ENCODE peak calls at places on chromosomes 1 and 21, in five cellular contexts. Q is GM23248, B is H7, L is lung, T is mucosa of descending colon. S is an unnamed sample. For H3K36me3, the result is how much of the 10 kb centered on the place peaks cover.

GRCh38 chr1:77228836-77229235 is 9.6 kb upstream of the PIGK start:
- DNase-seq in Q (no peak), B (no peak), L (no peak), T (no peak), S (no peak)

GRCh38 chr1:224884428-224884827 is 45.0 kb upstream of the DNAH14 start:
- DNase-seq in Q (no peak), B (no peak), L (no peak), T (no peak), S (no peak)

GRCh38 chr1:203311368-203312301 is 6.3 kb downstream of the BTG2 start:
- DNase-seq in Q (no peak), B (no peak), L (no peak), T (no peak), S (no peak)

GRCh38 chr1:99533909-99534907 is 111.7 kb upstream of the PALMD start:
- DNase-seq in Q (no peak), B (no peak), L (no peak), T (no peak), S (no peak)

GRCh38 chr21:46111193-46111571 is 13.3 kb downstream of the COL6A2 start:
- DNase-seq in Q (no peak), B (no peak), L (peak), T (peak), S (no peak)

GRCh38 chr1:64754166-64754565 is 9.3 kb downstream of the RAVER2 start:
- DNase-seq in Q (no peak), B (no peak), L (no peak), T (no peak), S (no peak)

GRCh38 chr1:8025671-8026144 is 401 bp downstream of the ERRFI1 start:
- DNase-seq in Q (peak), B (no peak), L (no peak), T (no peak), S (no peak)

GRCh38 chr1:211648980-211649934 is 26.2 kb downstream of the NEK2 start:
- DNase-seq in Q (no peak), B (no peak), L (no peak), T (peak), S (peak)

GRCh38 chr1:91997607-91998195 is 32.1 kb upstream of the EPHX4 start:
- DNase-seq in Q (peak), B (peak), L (no peak), T (no peak), S (no peak)

GRCh38 chr1:203361843-203362524 is 11.1 kb upstream of the FMOD start:
- DNase-seq in Q (peak), B (no peak), L (no peak), T (no peak), S (no peak)

GRCh38 chr1:14945132-14946010 is 208.2 kb upstream of the TMEM51 start:
- DNase-seq in Q (peak), B (peak), L (peak), T (peak), S (no peak)
- H3K4me3 ChIP-seq in Q (peak), B (no peak), L (peak), T (no peak), S (no peak)

GRCh38 chr1:155833665-155834295 is 23.2 kb downstream of the GON4L start:
- DNase-seq in Q (no peak), B (no peak), L (no peak), T (no peak), S (no peak)

GRCh38 chr1:155827450-155827849 is 29.6 kb downstream of the GON4L start:
- DNase-seq in Q (no peak), B (no peak), L (no peak), T (no peak), S (no peak)

GRCh38 chr1:155834296-155834926 is 22.6 kb downstream of the GON4L start:
- DNase-seq in Q (peak), B (peak), L (no peak), T (no peak), S (no peak)

GRCh38 chr1:155835548-155835947 is 21.5 kb downstream of the GON4L start:
- DNase-seq in Q (no peak), B (no peak), L (no peak), T (no peak), S (no peak)

DNA sequence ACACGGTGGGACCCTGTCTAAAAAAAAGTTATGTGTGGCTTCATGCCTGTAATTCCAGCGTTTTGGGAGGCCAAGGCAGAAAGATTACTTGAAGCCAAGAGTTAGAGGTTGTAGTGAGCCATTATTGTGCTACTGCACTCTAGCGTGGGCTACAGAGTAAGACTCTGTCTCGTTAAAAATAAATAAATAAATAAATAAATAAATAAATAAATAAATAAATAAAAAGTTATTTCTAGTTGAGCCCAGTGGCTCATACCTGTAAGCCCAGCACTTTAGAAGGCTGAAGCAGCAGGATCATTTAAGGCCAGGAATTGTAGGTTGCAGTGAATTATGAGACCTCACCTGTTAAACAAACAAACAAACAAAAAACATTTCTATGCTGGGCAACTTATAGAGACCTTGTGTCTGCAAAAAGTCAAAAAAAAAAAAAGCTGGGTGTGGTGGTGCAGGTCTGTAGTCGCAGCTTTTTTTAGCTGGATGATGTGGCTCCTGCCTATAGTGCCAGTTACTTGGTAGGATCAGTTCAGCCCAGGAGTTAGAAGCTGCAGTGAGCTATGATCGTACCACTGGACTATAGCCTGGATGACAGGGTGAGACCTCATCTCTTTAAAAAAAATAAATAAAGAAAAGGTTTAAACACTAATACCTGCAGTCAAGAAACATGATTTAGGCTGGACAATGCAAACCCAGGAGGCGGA is 25.6 kb downstream of the GON4L start:
- DNase-seq in Q (no peak), B (no peak), L (no peak), T (no peak), S (no peak)
- H3K36me3 ChIP-seq in Q (under half), B (under half), L (under half), T (under half), S (under half)

DNA sequence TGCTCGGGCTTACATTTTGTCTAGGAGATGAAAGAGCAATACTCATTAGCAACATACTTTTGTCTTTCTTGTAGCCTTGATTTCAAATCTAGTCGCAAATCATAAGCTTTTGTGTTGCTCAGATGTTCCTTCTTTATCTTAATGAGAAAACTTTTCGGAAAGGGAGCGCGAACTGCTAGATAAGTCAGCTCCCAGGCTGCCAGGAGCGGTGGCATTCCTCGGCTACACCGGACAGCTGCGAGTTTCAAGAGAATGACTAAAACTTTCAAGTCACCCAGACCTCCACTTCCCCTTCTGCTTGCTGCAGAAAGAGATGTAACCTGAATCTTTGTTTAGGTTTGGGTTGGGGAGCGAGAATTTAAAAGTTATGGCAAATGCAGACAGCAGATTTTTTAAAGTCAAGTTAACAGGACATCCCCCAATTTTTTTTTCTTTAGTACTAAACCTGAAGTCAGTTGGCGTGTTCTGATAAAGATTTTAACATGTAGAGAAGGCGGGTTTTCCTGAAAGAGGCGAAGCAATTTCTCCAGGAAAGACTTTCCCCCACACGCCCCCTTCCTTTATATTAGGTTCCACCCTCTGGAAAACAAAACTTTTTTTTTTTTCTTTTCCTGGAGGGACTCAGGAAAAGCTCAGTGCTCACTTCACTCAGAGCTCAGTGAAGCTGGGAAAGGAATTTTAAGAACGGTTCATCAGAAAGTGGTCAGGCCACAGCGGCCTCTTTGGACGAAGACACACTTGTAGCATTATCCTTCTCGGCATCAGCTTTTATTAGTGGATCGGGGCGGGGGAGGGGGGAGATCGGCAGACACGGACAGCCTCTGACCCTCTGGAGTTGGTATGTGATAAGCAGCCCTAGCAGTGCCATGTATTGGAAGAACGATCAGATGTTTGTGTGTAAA is at the start of gene LHX8:
- DNase-seq in Q (no peak), B (peak), L (no peak), T (no peak), S (no peak)
- H3K4me3 ChIP-seq in Q (no peak), B (peak), L (no peak), T (no peak), S (no peak)

DNA sequence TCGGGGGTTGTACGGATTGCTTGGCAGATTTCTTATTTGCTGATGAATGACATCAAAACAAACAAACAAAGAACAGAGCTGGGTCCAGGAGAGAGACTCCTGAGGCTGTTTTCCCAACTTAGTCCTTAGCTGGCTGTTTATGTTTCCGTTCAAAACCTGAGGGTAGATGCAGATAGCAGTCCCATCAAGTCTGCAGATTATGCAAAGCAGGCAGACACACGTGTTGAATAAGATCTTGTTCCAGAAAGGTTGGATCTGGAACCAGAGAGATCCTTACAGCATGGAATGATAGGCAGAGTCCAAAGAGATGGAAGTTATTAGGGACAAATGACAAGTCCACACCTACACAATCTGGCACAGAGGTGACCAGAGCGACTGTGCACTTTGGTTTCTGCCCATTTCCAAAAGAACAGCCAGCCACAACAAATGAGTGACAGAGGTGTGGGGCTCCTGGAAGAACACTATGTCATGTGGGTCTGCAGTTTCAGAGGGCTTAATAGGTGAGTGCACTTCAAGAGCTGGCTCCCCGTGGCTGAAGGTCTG is 65.5 kb downstream of the MAN1C1 start:
- DNase-seq in Q (no peak), B (no peak), L (no peak), T (no peak), S (no peak)
- H3K36me3 ChIP-seq in Q (under half), B (under half), L (under half), T (under half), S (under half)

DNA sequence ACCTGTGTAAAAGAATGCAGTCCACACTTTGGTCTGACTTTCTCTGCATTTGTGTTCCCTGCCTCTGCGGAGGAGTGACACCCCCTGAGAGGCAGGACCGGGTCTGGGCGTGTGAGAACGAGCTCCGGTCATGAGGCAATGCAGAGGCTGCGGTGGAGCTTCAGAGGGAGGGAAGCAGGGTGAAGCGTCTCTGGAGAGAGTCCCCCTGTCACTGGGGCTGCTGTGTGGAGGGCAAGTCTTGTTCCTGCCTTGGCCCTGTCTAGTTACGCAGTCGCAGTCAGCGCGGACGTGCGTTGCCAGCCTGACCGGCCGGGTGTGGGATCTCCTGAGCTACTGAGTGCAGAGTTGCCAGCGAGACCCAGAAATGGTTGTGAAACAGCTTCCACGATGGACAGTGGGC is 48.5 kb downstream of the BACE2 start:
- DNase-seq in Q (no peak), B (no peak), L (no peak), T (no peak), S (no peak)
- H3K4me3 ChIP-seq in Q (no peak), B (no peak), L (no peak), T (no peak), S (no peak)

GRCh38 chr21:32360401-32360981 is 32.3 kb downstream of the URB1 start:
- DNase-seq in Q (no peak), B (no peak), L (no peak), T (no peak), S (no peak)
- H3K36me3 ChIP-seq in Q (half or more), B (half or more), L (under half), T (under half), S (under half)

GRCh38 chr1:183234660-183235476 is 48.8 kb downstream of the LAMC2 start:
- DNase-seq in Q (peak), B (peak), L (peak), T (no peak), S (no peak)

GRCh38 chr1:183237046-183237445 is 51.0 kb downstream of the LAMC2 start:
- DNase-seq in Q (peak), B (no peak), L (no peak), T (no peak), S (no peak)

GRCh38 chr1:183238071-183238470 is 52.0 kb downstream of the LAMC2 start:
- DNase-seq in Q (peak), B (no peak), L (no peak), T (no peak), S (no peak)

GRCh38 chr1:183235503-183235902 is 49.4 kb downstream of the LAMC2 start:
- DNase-seq in Q (no peak), B (no peak), L (no peak), T (no peak), S (no peak)

GRCh38 chr1:183236158-183236725 is 50.2 kb downstream of the LAMC2 start:
- DNase-seq in Q (no peak), B (no peak), L (no peak), T (no peak), S (no peak)
- H3K4me3 ChIP-seq in Q (no peak), B (no peak), L (no peak), T (no peak), S (no peak)

GRCh38 chr1:110347182-110347893 is 8.2 kb downstream of the RBM15 start:
- DNase-seq in Q (no peak), B (no peak), L (no peak), T (no peak), S (no peak)

GRCh38 chr1:110348050-110348449 is 8.9 kb downstream of the RBM15 start:
- DNase-seq in Q (no peak), B (no peak), L (no peak), T (no peak), S (no peak)

GRCh38 chr1:110345480-110345879 is 6.3 kb downstream of the RBM15 start:
- DNase-seq in Q (no peak), B (no peak), L (no peak), T (no peak), S (no peak)

GRCh38 chr1:110348771-110349170 is 9.6 kb downstream of the RBM15 start:
- DNase-seq in Q (peak), B (no peak), L (no peak), T (no peak), S (no peak)

DNA sequence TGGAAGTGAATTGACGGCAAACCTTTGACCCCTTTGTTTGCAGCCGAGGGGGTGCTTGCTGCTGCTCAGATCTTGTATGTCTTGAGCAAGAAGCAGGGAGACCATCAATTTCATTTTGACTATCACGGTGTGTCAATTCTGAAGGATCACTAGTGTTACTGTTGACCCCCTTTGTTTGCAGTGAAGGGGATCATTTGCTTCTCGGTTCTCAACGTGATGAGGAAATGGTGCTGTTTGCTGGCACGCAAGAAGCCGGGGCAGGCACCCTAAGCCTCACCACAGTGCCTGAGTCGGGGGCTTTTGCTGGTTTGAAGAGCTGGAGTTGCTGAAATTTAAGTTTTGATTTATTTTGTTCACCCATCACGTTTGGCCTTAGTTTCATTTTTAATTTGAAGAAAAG is 7.5 kb downstream of the RBM15 start:
- DNase-seq in Q (no peak), B (peak), L (no peak), T (no peak), S (no peak)
- H3K36me3 ChIP-seq in Q (under half), B (under half), L (under half), T (under half), S (under half)

GRCh38 chr1:161182214-161182613 is 4.9 kb upstream of the B4GALT3 start:
- DNase-seq in Q (peak), B (no peak), L (no peak), T (no peak), S (no peak)

GRCh38 chr1:161177112-161177935 is at the start of gene B4GALT3:
- DNase-seq in Q (peak), B (peak), L (peak), T (peak), S (peak)

GRCh38 chr1:161179698-161180097 is 2.4 kb upstream of the B4GALT3 start:
- DNase-seq in Q (no peak), B (no peak), L (no peak), T (no peak), S (no peak)

GRCh38 chr1:161177936-161178244 is 583 bp upstream of the B4GALT3 start:
- DNase-seq in Q (no peak), B (no peak), L (no peak), T (no peak), S (no peak)

DNA sequence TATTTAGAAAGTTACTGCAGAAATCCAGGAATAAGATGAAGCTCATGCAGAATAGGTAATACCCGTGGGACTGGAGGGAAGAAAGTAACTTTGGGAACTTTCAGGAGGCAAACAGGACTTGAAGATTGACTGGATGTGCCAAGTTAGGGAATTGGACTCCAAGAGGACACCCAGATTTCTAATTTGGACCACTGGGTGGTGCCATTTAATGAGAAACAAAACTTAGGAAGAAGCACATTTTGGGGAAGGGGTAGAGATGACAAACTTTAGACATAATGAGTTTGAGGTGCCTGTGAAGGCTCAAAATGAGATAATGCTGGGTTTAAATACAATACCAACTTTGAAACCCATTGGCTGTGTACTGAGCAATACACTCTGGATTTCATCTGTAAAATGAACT is 3.3 kb upstream of the B4GALT3 start:
- DNase-seq in Q (peak), B (peak), L (no peak), T (no peak), S (no peak)
- H3K4me3 ChIP-seq in Q (no peak), B (no peak), L (no peak), T (no peak), S (no peak)

S was measured in pancreas.